ENCODE peak calls at places on chromosomes 2 and 18, in ten cellular contexts. One of them, this sample, is unnamed.

GRCh38 chr2:11681722-11682589 is 12.0 kb upstream of the NTSR2 start:
- DNase-seq in NAMALWA: peak; percentile 71
- DNase-seq in activated T-helper 9 cell treated with anti-CD3 and anti-CD28 coated beads, Interleukin-2, amount 50 U/mL, for 16 hours: peak; percentile 28
- DNase-seq in HCEC 1CT: no peak
- DNase-seq in heart left ventricle: peak; percentile 44
- DNase-seq in cardiac fibroblast: no peak
- DNase-seq in spleen: peak; percentile 75
- DNase-seq in dorsolateral prefrontal cortex: no peak
- DNase-seq in transverse colon: peak; percentile 36
- DNase-seq in upper lobe of right lung: no peak
- DNase-seq in this sample: no peak

GRCh38 chr2:20635698-20636584 is 15.0 kb downstream of the HS1BP3 start:
- DNase-seq in NAMALWA: peak; percentile 72
- DNase-seq in activated T-helper 9 cell treated with anti-CD3 and anti-CD28 coated beads, Interleukin-2, amount 50 U/mL, for 16 hours: no peak
- DNase-seq in HCEC 1CT: peak; percentile 67
- DNase-seq in heart left ventricle: peak; percentile 93
- DNase-seq in cardiac fibroblast: peak; percentile 86
- DNase-seq in spleen: peak; percentile 92
- DNase-seq in dorsolateral prefrontal cortex: peak; percentile 90
- DNase-seq in transverse colon: peak; percentile 88
- DNase-seq in upper lobe of right lung: peak; percentile 90
- DNase-seq in this sample: peak; percentile 86

GRCh38 chr2:178309541-178309940 is 115.2 kb downstream of the OSBPL6 start:
- DNase-seq in NAMALWA: no peak
- DNase-seq in activated T-helper 9 cell treated with anti-CD3 and anti-CD28 coated beads, Interleukin-2, amount 50 U/mL, for 16 hours: no peak
- DNase-seq in HCEC 1CT: peak; percentile 55
- DNase-seq in heart left ventricle: no peak
- DNase-seq in cardiac fibroblast: no peak
- DNase-seq in spleen: no peak
- DNase-seq in dorsolateral prefrontal cortex: no peak
- DNase-seq in transverse colon: no peak
- DNase-seq in upper lobe of right lung: no peak
- DNase-seq in this sample: no peak

GRCh38 chr2:136305517-136306192 is 187.7 kb upstream of the CXCR4 start:
- DNase-seq in NAMALWA: peak; percentile 16
- DNase-seq in activated T-helper 9 cell treated with anti-CD3 and anti-CD28 coated beads, Interleukin-2, amount 50 U/mL, for 16 hours: peak; percentile 47
- DNase-seq in HCEC 1CT: no peak
- DNase-seq in heart left ventricle: no peak
- DNase-seq in cardiac fibroblast: no peak
- DNase-seq in spleen: no peak
- DNase-seq in dorsolateral prefrontal cortex: no peak
- DNase-seq in transverse colon: no peak
- DNase-seq in upper lobe of right lung: no peak
- DNase-seq in this sample: no peak

GRCh38 chr18:66560092-66560491 is 43.8 kb downstream of the CDH19 start:
- DNase-seq in NAMALWA: peak; percentile 54
- DNase-seq in activated T-helper 9 cell treated with anti-CD3 and anti-CD28 coated beads, Interleukin-2, amount 50 U/mL, for 16 hours: no peak
- DNase-seq in HCEC 1CT: no peak
- DNase-seq in heart left ventricle: no peak
- DNase-seq in cardiac fibroblast: peak; percentile 37
- DNase-seq in spleen: no peak
- DNase-seq in dorsolateral prefrontal cortex: peak; percentile 30
- DNase-seq in transverse colon: no peak
- DNase-seq in upper lobe of right lung: no peak
- DNase-seq in this sample: no peak

GRCh38 chr2:224155896-224156295 is 116.8 kb upstream of the SERPINE2 start:
- DNase-seq in NAMALWA: no peak
- DNase-seq in activated T-helper 9 cell treated with anti-CD3 and anti-CD28 coated beads, Interleukin-2, amount 50 U/mL, for 16 hours: no peak
- DNase-seq in HCEC 1CT: no peak
- DNase-seq in heart left ventricle: no peak
- DNase-seq in cardiac fibroblast: peak; percentile 57
- DNase-seq in spleen: no peak
- DNase-seq in dorsolateral prefrontal cortex: no peak
- DNase-seq in transverse colon: no peak
- DNase-seq in upper lobe of right lung: no peak
- DNase-seq in this sample: no peak

GRCh38 chr2:9703085-9703641 is 72.4 kb upstream of the YWHAQ start:
- DNase-seq in NAMALWA: no peak
- DNase-seq in activated T-helper 9 cell treated with anti-CD3 and anti-CD28 coated beads, Interleukin-2, amount 50 U/mL, for 16 hours: peak; percentile 79
- DNase-seq in HCEC 1CT: peak; percentile 79
- DNase-seq in heart left ventricle: peak; percentile 71
- DNase-seq in cardiac fibroblast: peak; percentile 94
- DNase-seq in spleen: no peak
- DNase-seq in dorsolateral prefrontal cortex: peak; percentile 61
- DNase-seq in transverse colon: no peak
- DNase-seq in upper lobe of right lung: peak; percentile 77
- DNase-seq in this sample: peak; percentile 89

GRCh38 chr2:422676-423435 is 135.0 kb upstream of the ALKAL2 start:
- DNase-seq in NAMALWA: no peak
- DNase-seq in activated T-helper 9 cell treated with anti-CD3 and anti-CD28 coated beads, Interleukin-2, amount 50 U/mL, for 16 hours: no peak
- DNase-seq in HCEC 1CT: no peak
- DNase-seq in heart left ventricle: no peak
- DNase-seq in cardiac fibroblast: no peak
- DNase-seq in spleen: no peak
- DNase-seq in dorsolateral prefrontal cortex: no peak
- DNase-seq in transverse colon: no peak
- DNase-seq in upper lobe of right lung: no peak
- DNase-seq in this sample: no peak

GRCh38 chr2:207624170-207625013 is 802 bp downstream of the METTL21A start:
- DNase-seq in NAMALWA: peak; percentile 86
- DNase-seq in activated T-helper 9 cell treated with anti-CD3 and anti-CD28 coated beads, Interleukin-2, amount 50 U/mL, for 16 hours: peak; percentile 43
- DNase-seq in HCEC 1CT: peak; percentile 70
- DNase-seq in heart left ventricle: peak; percentile 88
- DNase-seq in cardiac fibroblast: peak; percentile 78
- DNase-seq in spleen: peak; percentile 95
- DNase-seq in dorsolateral prefrontal cortex: peak; percentile 48
- DNase-seq in transverse colon: peak; percentile 80
- DNase-seq in upper lobe of right lung: peak; percentile 85
- DNase-seq in this sample: peak; percentile 62

GRCh38 chr2:170212625-170213280 is 34.8 kb downstream of the MYO3B start:
- DNase-seq in NAMALWA: no peak
- DNase-seq in activated T-helper 9 cell treated with anti-CD3 and anti-CD28 coated beads, Interleukin-2, amount 50 U/mL, for 16 hours: no peak
- DNase-seq in HCEC 1CT: no peak
- DNase-seq in heart left ventricle: no peak
- DNase-seq in cardiac fibroblast: no peak
- DNase-seq in spleen: no peak
- DNase-seq in dorsolateral prefrontal cortex: no peak
- DNase-seq in transverse colon: no peak
- DNase-seq in upper lobe of right lung: no peak
- DNase-seq in this sample: no peak

GRCh38 chr2:6977095-6977777 is 60.0 kb downstream of the RNF144A start:
- DNase-seq in NAMALWA: no peak
- DNase-seq in activated T-helper 9 cell treated with anti-CD3 and anti-CD28 coated beads, Interleukin-2, amount 50 U/mL, for 16 hours: no peak
- DNase-seq in HCEC 1CT: no peak
- DNase-seq in heart left ventricle: peak; percentile 77
- DNase-seq in cardiac fibroblast: peak; percentile 80
- DNase-seq in spleen: no peak
- DNase-seq in dorsolateral prefrontal cortex: peak; percentile 71
- DNase-seq in transverse colon: peak; percentile 70
- DNase-seq in upper lobe of right lung: no peak
- DNase-seq in this sample: peak; percentile 65